ENCODE peak calls at places on chromosomes 11 and 22, in six cellular contexts. Z is HCT116, F is H1, J is GM12878, B is K562, V is HepG2. L is an unnamed sample.

GRCh38 chr22:38260760-38261477 is 11.9 kb downstream of the TMEM184B start:
- DNase-seq in V (peak; percentile 61), B (no peak), Z (no peak), F (no peak), J (no peak), L (no peak)

GRCh38 chr11:36075053-36075452 is 131.2 kb downstream of the LDLRAD3 start:
- DNase-seq in J (no peak), V (no peak), Z (no peak), B (no peak), F (no peak), L (no peak)

GRCh38 chr22:29108137-29108536 is 35.3 kb downstream of the KREMEN1 start:
- DNase-seq in B (no peak), Z (peak; percentile 10), J (no peak), F (no peak), V (no peak), L (no peak)

GRCh38 chr11:35390737-35391682 is 28.3 kb downstream of the SLC1A2 start:
- DNase-seq in V (peak; percentile 78), B (no peak), J (peak; percentile 82), Z (no peak), F (no peak), L (no peak)

GRCh38 chr11:6377902-6378694 is 12.2 kb upstream of the SMPD1 start:
- DNase-seq in Z (no peak), F (no peak), B (no peak), V (no peak), J (no peak), L (no peak)

GRCh38 chr11:67606150-67606476 is 623 bp upstream of the NDUFV1 start:
- DNase-seq in V (no peak), B (no peak), F (no peak), J (no peak), Z (no peak), L (no peak)

GRCh38 chr11:22349446-22349845 is 11.3 kb downstream of the SLC17A6 start:
- DNase-seq in F (no peak), Z (no peak), B (no peak), V (no peak), J (no peak), L (no peak)

GRCh38 chr11:44787981-44788380 is 61.2 kb downstream of the TSPAN18 start:
- DNase-seq in J (no peak), F (no peak), V (no peak), Z (no peak), B (no peak), L (no peak)

GRCh38 chr11:69878927-69879733 is 59.9 kb upstream of the FGF3 start:
- DNase-seq in Z (no peak), F (no peak), V (no peak), J (no peak), B (no peak), L (no peak)

GRCh38 chr22:39317756-39318506 is 1.5 kb downstream of the RPL3 start:
- DNase-seq in V (no peak), F (no peak), J (no peak), B (no peak), Z (no peak), L (no peak)

GRCh38 chr11:87870081-87870480 is 305.2 kb downstream of the RAB38 start:
- DNase-seq in F (no peak), B (no peak), J (no peak), V (no peak), Z (no peak), L (no peak)

GRCh38 chr11:121249039-121249663 is 43.4 kb upstream of the SC5D start:
- DNase-seq in F (no peak), J (no peak), B (peak; percentile 28), Z (peak; percentile 24), V (peak; percentile 23), L (no peak)

GRCh38 chr22:30948930-30949342 is 19.6 kb downstream of the MORC2 start:
- DNase-seq in Z (no peak), B (no peak), J (no peak), V (no peak), F (no peak), L (no peak)

GRCh38 chr11:1532606-1533341 is 39.3 kb downstream of the DUSP8 start:
- DNase-seq in J (no peak), F (no peak), V (no peak), B (no peak), Z (no peak), L (no peak)

GRCh38 chr11:7657306-7658025 is 15.8 kb downstream of the CYB5R2 start:
- DNase-seq in Z (peak; percentile 28), J (no peak), V (peak; percentile 67), F (no peak), B (peak; percentile 35), L (peak; percentile 72)

GRCh38 chr11:86672007-86672621 is at the start of gene ME3:
- DNase-seq in B (no peak), F (no peak), V (no peak), J (no peak), Z (no peak), L (peak; percentile 53)

GRCh38 chr11:2193099-2193886 is 21.7 kb upstream of the TH start:
- DNase-seq in F (no peak), V (no peak), J (no peak), B (peak; percentile 67), Z (no peak), L (no peak)

GRCh38 chr22:42074153-42074750 is at the start of gene PHETA2:
- DNase-seq in V (no peak), B (no peak), Z (no peak), F (no peak), J (no peak), L (peak; percentile 51)

GRCh38 chr22:31866918-31867317 is 77.4 kb upstream of the YWHAH start:
- DNase-seq in Z (no peak), B (peak; percentile 20), V (no peak), J (no peak), F (no peak), L (no peak)

GRCh38 chr11:128846985-128847384 is 20.1 kb downstream of the KCNJ1 start:
- DNase-seq in J (no peak), V (no peak), Z (no peak), F (no peak), B (no peak), L (no peak)

GRCh38 chr11:10778217-10778970 is 27.3 kb downstream of the CTR9 start:
- DNase-seq in Z (no peak), V (no peak), J (no peak), F (no peak), B (no peak), L (no peak)
- TF ChIP-seq MAX in Z (no peak), V (no peak), J (no peak), F (no peak), B (no peak), L (no peak)

DNA sequence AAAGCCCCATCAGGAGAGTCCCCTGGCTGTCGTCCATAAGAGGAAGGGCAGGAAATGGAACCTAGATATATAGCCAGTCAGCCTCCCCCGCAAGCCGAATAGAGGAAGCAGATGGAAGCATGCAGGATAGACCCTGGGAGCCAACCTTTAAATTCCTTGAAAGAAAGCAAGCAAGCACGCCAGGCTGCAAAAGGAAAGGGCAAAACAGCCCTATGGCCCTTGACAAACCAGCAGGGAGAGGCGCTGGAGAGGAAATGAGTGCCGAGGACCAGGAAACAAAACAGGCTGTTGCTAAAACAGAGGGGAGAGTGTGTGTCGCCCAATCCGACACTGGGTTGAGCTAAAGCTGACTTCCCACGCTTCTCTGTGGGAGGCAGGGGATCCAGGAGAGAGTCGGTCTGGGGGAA is 203.5 kb upstream of the MTNR1B start:
- DNase-seq in V (no peak), B (no peak), J (no peak), Z (no peak), F (no peak), L (peak; percentile 54)
- TF ChIP-seq SP1 in V (no peak), B (no peak), J (no peak), Z (no peak), F (no peak), L (no peak)

GRCh38 chr11:64858467-64859401 is 14.3 kb upstream of the CDC42BPG start:
- DNase-seq in F (no peak), V (no peak), J (no peak), B (no peak), Z (no peak), L (no peak)

GRCh38 chr11:64855596-64856304 is 11.3 kb upstream of the CDC42BPG start:
- DNase-seq in F (no peak), B (no peak), J (no peak), V (no peak), Z (no peak), L (no peak)

GRCh38 chr11:64854534-64855502 is 10.4 kb upstream of the CDC42BPG start:
- DNase-seq in Z (peak; percentile 91), F (no peak), B (peak; percentile 80), V (peak; percentile 80), J (no peak), L (no peak)

GRCh38 chr11:64857485-64857884 is 13.0 kb upstream of the CDC42BPG start:
- DNase-seq in J (no peak), V (no peak), F (no peak), Z (no peak), B (no peak), L (no peak)

GRCh38 chr11:64856382-64857227 is 12.2 kb upstream of the CDC42BPG start:
- DNase-seq in V (peak; percentile 68), J (no peak), F (no peak), B (no peak), Z (peak; percentile 80), L (no peak)
- TF ChIP-seq MAX in V (no peak), J (no peak), F (no peak), B (peak; percentile 38), Z (no peak), L (no peak)

GRCh38 chr11:17650601-17650911 is 68.8 kb upstream of the MYOD1 start:
- DNase-seq in V (no peak), J (no peak), B (no peak), F (no peak), Z (no peak), L (no peak)

GRCh38 chr11:17649261-17649660 is 70.1 kb upstream of the MYOD1 start:
- DNase-seq in J (no peak), Z (no peak), F (no peak), V (no peak), B (no peak), L (no peak)

GRCh38 chr11:17651061-17651460 is 68.3 kb upstream of the MYOD1 start:
- DNase-seq in Z (no peak), J (no peak), F (no peak), B (no peak), V (no peak), L (no peak)

GRCh38 chr11:17648528-17648927 is 70.8 kb upstream of the MYOD1 start:
- DNase-seq in F (no peak), Z (no peak), J (no peak), V (no peak), B (no peak), L (no peak)

DNA sequence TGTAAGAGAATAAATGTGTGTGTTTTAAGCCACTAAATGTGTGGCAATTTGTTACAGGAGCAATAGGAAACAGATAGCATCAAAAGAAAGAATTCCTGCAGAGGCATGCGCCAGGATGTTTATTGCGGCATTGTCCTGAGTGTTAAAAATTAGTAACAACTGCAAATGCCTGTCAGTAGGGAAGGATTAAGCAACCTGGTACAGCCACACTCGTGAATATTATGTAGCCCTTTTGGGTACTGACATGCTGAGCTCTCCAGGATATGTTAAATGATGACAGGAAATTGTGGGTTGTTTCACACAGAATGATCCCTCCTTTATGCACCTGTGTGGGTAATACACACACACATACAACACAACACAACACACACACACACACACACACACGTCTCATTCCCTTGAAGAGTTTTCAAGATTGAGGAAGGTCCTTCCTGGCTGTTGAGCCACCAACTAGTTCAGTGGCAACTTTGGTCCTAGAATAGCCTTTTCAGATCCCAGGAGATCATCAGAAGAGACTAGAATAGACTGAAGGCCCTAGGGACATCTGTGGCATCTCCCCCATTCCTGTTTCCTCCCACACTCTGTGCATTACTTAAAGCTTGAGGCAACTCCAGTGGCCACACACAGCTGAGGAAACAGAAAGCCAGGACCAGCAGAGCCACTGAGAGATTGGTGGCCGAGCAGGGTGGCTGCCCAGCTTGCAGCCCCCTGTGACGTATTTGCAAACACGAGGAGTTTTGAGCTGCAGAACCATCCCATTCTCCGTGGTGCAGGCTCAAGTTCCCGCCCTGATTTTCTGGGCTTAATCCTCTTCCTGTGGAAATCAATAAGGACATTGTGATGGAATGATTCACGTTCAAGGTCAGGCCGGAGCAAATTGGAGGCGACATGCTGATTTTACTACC is 69.4 kb upstream of the MYOD1 start:
- DNase-seq in J (no peak), F (no peak), V (peak; percentile 44), Z (no peak), B (no peak), L (no peak)
- TF ChIP-seq SP1 in J (no peak), F (no peak), V (no peak), Z (peak; percentile 24), B (no peak), L (no peak)

L was measured in WTC11.